ENCODE peak calls at places on chromosomes 13 and 19, in ten cellular contexts. One of them, this sample, is unnamed.

GRCh38 chr19:16068696-16069259 is 7.5 kb upstream of the TPM4 start:
- DNase-seq in H54: no peak
- DNase-seq in testis: no peak
- DNase-seq in ovary: no peak
- DNase-seq in H1: no peak
- DNase-seq in gastrocnemius medialis: no peak
- DNase-seq in uterus: no peak
- DNase-seq in HCT116: no peak
- DNase-seq in suprapubic skin: peak; percentile 49
- DNase-seq in IMR-90: no peak
- DNase-seq in this sample: no peak

GRCh38 chr13:113149711-113150544 is 8.5 kb upstream of the PROZ start:
- DNase-seq in HCT116: no peak
- DNase-seq in gastrocnemius medialis: no peak
- DNase-seq in H1: no peak
- DNase-seq in H54: no peak
- DNase-seq in testis: no peak
- DNase-seq in IMR-90: no peak
- DNase-seq in ovary: no peak
- DNase-seq in uterus: no peak
- DNase-seq in suprapubic skin: no peak
- DNase-seq in this sample: no peak

GRCh38 chr13:28340272-28340793 is 154.6 kb downstream of the FLT1 start:
- DNase-seq in H54: no peak
- DNase-seq in suprapubic skin: no peak
- DNase-seq in H1: no peak
- DNase-seq in testis: no peak
- DNase-seq in uterus: no peak
- DNase-seq in IMR-90: peak; percentile 66
- DNase-seq in ovary: no peak
- DNase-seq in HCT116: no peak
- DNase-seq in gastrocnemius medialis: no peak
- DNase-seq in this sample: no peak

GRCh38 chr19:19056636-19057275 is 7.0 kb upstream of the SLC25A42 start:
- DNase-seq in suprapubic skin: no peak
- DNase-seq in IMR-90: no peak
- DNase-seq in H54: no peak
- DNase-seq in ovary: no peak
- DNase-seq in testis: no peak
- DNase-seq in uterus: no peak
- DNase-seq in H1: no peak
- DNase-seq in HCT116: no peak
- DNase-seq in gastrocnemius medialis: no peak
- DNase-seq in this sample: no peak

GRCh38 chr19:33125929-33126388 is 6.0 kb upstream of the WDR88 start:
- DNase-seq in IMR-90: peak; percentile 69
- DNase-seq in testis: peak; percentile 63
- DNase-seq in ovary: peak; percentile 45
- DNase-seq in suprapubic skin: no peak
- DNase-seq in HCT116: peak; percentile 28
- DNase-seq in H54: peak; percentile 86
- DNase-seq in H1: no peak
- DNase-seq in gastrocnemius medialis: peak; percentile 23
- DNase-seq in uterus: peak; percentile 40
- DNase-seq in this sample: peak; percentile 39

GRCh38 chr13:22106058-22106457 is 435.2 kb downstream of the FGF9 start:
- DNase-seq in H1: no peak
- DNase-seq in HCT116: no peak
- DNase-seq in uterus: no peak
- DNase-seq in gastrocnemius medialis: no peak
- DNase-seq in suprapubic skin: no peak
- DNase-seq in H54: no peak
- DNase-seq in testis: no peak
- DNase-seq in ovary: no peak
- DNase-seq in IMR-90: no peak
- DNase-seq in this sample: no peak

GRCh38 chr19:18239303-18239702 is 13.1 kb upstream of the PDE4C start:
- DNase-seq in H54: no peak
- DNase-seq in testis: peak; percentile 26
- DNase-seq in HCT116: no peak
- DNase-seq in suprapubic skin: no peak
- DNase-seq in H1: no peak
- DNase-seq in IMR-90: no peak
- DNase-seq in ovary: no peak
- DNase-seq in gastrocnemius medialis: no peak
- DNase-seq in uterus: no peak
- DNase-seq in this sample: no peak

GRCh38 chr13:29878101-29878500 is 27.7 kb upstream of the UBL3 start:
- DNase-seq in ovary: no peak
- DNase-seq in H54: no peak
- DNase-seq in HCT116: no peak
- DNase-seq in IMR-90: peak; percentile 14
- DNase-seq in uterus: no peak
- DNase-seq in gastrocnemius medialis: no peak
- DNase-seq in suprapubic skin: no peak
- DNase-seq in H1: no peak
- DNase-seq in testis: no peak
- DNase-seq in this sample: no peak

GRCh38 chr19:5826531-5827341 is 12.8 kb downstream of the FUT6 start:
- DNase-seq in IMR-90: no peak
- DNase-seq in HCT116: peak; percentile 74
- DNase-seq in gastrocnemius medialis: no peak
- DNase-seq in H54: peak; percentile 81
- DNase-seq in suprapubic skin: peak; percentile 80
- DNase-seq in H1: no peak
- DNase-seq in uterus: no peak
- DNase-seq in testis: peak; percentile 40
- DNase-seq in ovary: no peak
- DNase-seq in this sample: peak; percentile 59

GRCh38 chr13:113860051-113860471 is 3.8 kb downstream of the GAS6 start:
- DNase-seq in IMR-90: no peak
- DNase-seq in H54: no peak
- DNase-seq in uterus: no peak
- DNase-seq in suprapubic skin: peak; percentile 53
- DNase-seq in HCT116: no peak
- DNase-seq in ovary: peak; percentile 26
- DNase-seq in testis: peak; percentile 16
- DNase-seq in gastrocnemius medialis: peak; percentile 5
- DNase-seq in H1: no peak
- DNase-seq in this sample: no peak

GRCh38 chr19:3365447-3366103 is 808 bp upstream of the NFIC start:
- DNase-seq in gastrocnemius medialis: peak; percentile 80
- DNase-seq in HCT116: peak; percentile 40
- DNase-seq in testis: peak; percentile 83
- DNase-seq in ovary: peak; percentile 69
- DNase-seq in H54: peak; percentile 73
- DNase-seq in uterus: peak; percentile 73
- DNase-seq in IMR-90: peak; percentile 66
- DNase-seq in suprapubic skin: peak; percentile 87
- DNase-seq in H1: no peak
- DNase-seq in this sample: peak; percentile 70

GRCh38 chr13:111913790-111914189 is 153.2 kb upstream of the SOX1 start:
- DNase-seq in H54: no peak
- DNase-seq in uterus: no peak
- DNase-seq in ovary: no peak
- DNase-seq in H1: no peak
- DNase-seq in suprapubic skin: peak; percentile 24
- DNase-seq in IMR-90: no peak
- DNase-seq in HCT116: no peak
- DNase-seq in testis: no peak
- DNase-seq in gastrocnemius medialis: no peak
- DNase-seq in this sample: no peak

DNA sequence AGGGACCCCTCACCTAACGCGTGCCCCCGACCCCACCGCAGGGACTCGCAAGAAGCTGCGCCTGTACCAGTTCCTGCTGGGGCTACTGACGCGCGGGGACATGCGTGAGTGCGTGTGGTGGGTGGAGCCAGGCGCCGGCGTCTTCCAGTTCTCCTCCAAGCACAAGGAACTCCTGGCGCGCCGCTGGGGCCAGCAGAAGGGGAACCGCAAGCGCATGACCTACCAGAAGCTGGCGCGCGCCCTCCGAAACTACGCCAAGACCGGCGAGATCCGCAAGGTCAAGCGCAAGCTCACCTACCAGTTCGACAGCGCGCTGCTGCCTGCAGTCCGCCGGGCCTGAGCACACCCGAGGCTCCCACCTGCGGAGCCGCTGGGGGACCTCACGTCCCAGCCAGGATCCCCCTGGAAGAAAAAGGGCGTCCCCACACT is 4.7 kb upstream of the MYBPC2 start:
- DNase-seq in ovary: peak; percentile 83
- DNase-seq in IMR-90: peak; percentile 69
- DNase-seq in HCT116: no peak
- DNase-seq in gastrocnemius medialis: peak; percentile 97
- DNase-seq in suprapubic skin: peak; percentile 89
- DNase-seq in H1: peak; percentile 62
- DNase-seq in uterus: peak; percentile 67
- DNase-seq in testis: peak; percentile 94
- DNase-seq in H54: no peak
- DNase-seq in this sample: peak; percentile 74
- TF ChIP-seq POLR2A in ovary: no peak
- TF ChIP-seq POLR2A in IMR-90: no peak
- TF ChIP-seq POLR2A in HCT116: no peak
- TF ChIP-seq POLR2A in gastrocnemius medialis: peak; percentile 64
- TF ChIP-seq POLR2A in suprapubic skin: peak; percentile 29
- TF ChIP-seq POLR2A in H1: no peak
- TF ChIP-seq POLR2A in uterus: no peak
- TF ChIP-seq POLR2A in testis: peak; percentile 14
- TF ChIP-seq POLR2A in H54: no peak
- TF ChIP-seq POLR2A in this sample: peak; percentile 67

DNA sequence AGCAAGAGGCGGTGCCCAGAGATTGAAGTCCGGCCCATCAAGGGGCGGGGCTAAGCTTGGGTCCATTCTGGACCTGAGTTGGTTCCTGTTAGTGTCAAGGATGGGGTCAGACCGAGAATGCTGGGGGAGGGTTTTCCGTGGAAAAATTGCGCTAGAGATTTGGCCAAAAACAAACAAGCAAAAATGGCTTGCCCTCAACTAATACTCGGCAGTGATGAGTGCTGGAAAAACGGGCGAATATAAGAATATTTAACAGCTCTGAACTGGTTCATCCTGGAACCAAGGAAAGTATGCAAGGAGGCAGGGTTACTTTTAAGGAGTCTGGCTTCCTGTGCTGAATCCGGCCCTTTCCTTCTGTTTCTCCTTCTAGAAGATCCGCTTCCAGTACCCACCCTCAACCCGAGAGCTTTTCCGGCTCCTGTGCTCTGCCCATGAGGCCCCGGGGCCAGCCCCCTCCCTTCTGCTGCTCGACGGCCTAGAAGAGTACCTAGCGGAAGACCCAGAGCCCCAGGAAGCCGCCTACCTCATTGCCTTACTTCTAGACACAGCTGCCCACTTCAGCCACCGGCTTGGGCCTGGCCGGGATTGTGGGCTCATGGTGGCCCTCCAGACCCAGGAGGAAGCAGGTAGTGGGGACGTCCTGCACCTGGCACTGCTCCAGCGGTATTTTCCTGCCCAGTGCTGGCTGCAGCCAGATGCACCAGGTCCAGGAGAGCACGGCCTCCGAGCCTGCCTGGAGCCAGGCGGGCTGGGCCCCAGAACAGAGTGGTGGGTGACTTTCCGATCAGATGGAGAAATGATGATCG is 880 bp downstream of the SWSAP1 start:
- DNase-seq in uterus: peak; percentile 55
- DNase-seq in H1: no peak
- DNase-seq in H54: no peak
- DNase-seq in suprapubic skin: no peak
- DNase-seq in HCT116: no peak
- DNase-seq in ovary: peak; percentile 76
- DNase-seq in IMR-90: no peak
- DNase-seq in gastrocnemius medialis: peak; percentile 42
- DNase-seq in testis: peak; percentile 61
- DNase-seq in this sample: peak; percentile 41
- TF ChIP-seq POLR2A in uterus: peak; percentile 91
- TF ChIP-seq POLR2A in H1: no peak
- TF ChIP-seq POLR2A in H54: no peak
- TF ChIP-seq POLR2A in suprapubic skin: peak; percentile 23
- TF ChIP-seq POLR2A in HCT116: no peak
- TF ChIP-seq POLR2A in ovary: peak; percentile 36
- TF ChIP-seq POLR2A in IMR-90: no peak
- TF ChIP-seq POLR2A in gastrocnemius medialis: peak; percentile 42
- TF ChIP-seq POLR2A in testis: peak; percentile 82
- TF ChIP-seq POLR2A in this sample: peak; percentile 82

GRCh38 chr19:20078696-20079095 is 896 bp downstream of the ZNF90 start:
- DNase-seq in HCT116: no peak
- DNase-seq in gastrocnemius medialis: no peak
- DNase-seq in ovary: peak; percentile 57
- DNase-seq in uterus: peak; percentile 22
- DNase-seq in testis: peak; percentile 25
- DNase-seq in IMR-90: peak; percentile 18
- DNase-seq in suprapubic skin: peak; percentile 64
- DNase-seq in H54: no peak
- DNase-seq in H1: no peak
- DNase-seq in this sample: peak; percentile 9

GRCh38 chr19:20072936-20073335 is 4.9 kb upstream of the ZNF90 start:
- DNase-seq in testis: no peak
- DNase-seq in gastrocnemius medialis: no peak
- DNase-seq in IMR-90: no peak
- DNase-seq in ovary: no peak
- DNase-seq in H54: no peak
- DNase-seq in uterus: no peak
- DNase-seq in H1: no peak
- DNase-seq in suprapubic skin: no peak
- DNase-seq in HCT116: no peak
- DNase-seq in this sample: no peak

GRCh38 chr19:20079487-20079886 is 1.7 kb downstream of the ZNF90 start:
- DNase-seq in gastrocnemius medialis: no peak
- DNase-seq in H54: no peak
- DNase-seq in H1: no peak
- DNase-seq in suprapubic skin: no peak
- DNase-seq in uterus: no peak
- DNase-seq in IMR-90: no peak
- DNase-seq in testis: no peak
- DNase-seq in HCT116: no peak
- DNase-seq in ovary: no peak
- DNase-seq in this sample: no peak

GRCh38 chr19:20077791-20078463 is at the start of gene ZNF90:
- DNase-seq in suprapubic skin: peak; percentile 97
- DNase-seq in IMR-90: peak; percentile 93
- DNase-seq in H1: peak; percentile 84
- DNase-seq in testis: peak; percentile 98
- DNase-seq in H54: peak; percentile 29
- DNase-seq in ovary: peak; percentile 94
- DNase-seq in gastrocnemius medialis: peak; percentile 76
- DNase-seq in uterus: peak; percentile 96
- DNase-seq in HCT116: no peak
- DNase-seq in this sample: peak; percentile 94
- TF ChIP-seq POLR2A in suprapubic skin: no peak
- TF ChIP-seq POLR2A in IMR-90: no peak
- TF ChIP-seq POLR2A in H1: peak; percentile 79
- TF ChIP-seq POLR2A in testis: no peak
- TF ChIP-seq POLR2A in H54: no peak
- TF ChIP-seq POLR2A in ovary: no peak
- TF ChIP-seq POLR2A in gastrocnemius medialis: no peak
- TF ChIP-seq POLR2A in uterus: no peak
- TF ChIP-seq POLR2A in HCT116: no peak
- TF ChIP-seq POLR2A in this sample: peak; percentile 16

DNA sequence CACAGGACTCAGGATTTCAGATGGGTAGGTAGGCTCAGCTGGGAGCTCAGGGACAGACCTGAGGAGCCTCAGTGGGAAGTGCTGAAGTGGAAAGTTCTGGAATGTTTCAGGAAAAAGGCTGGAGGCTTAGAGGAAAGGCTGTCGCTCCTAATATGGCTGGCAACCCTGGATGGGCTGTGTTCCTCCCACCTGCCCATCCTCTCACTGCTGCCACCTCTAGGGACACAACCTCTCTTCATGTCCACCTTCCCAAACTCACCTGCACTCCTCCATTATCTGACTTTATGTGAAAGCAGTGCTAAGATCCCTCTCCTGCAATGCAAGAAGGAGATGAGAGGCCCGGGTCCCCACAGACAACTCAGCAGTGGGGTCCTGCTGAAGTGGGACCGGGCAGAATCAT is 5.8 kb upstream of the CEACAM21 start:
- DNase-seq in H54: no peak
- DNase-seq in gastrocnemius medialis: no peak
- DNase-seq in HCT116: no peak
- DNase-seq in IMR-90: no peak
- DNase-seq in ovary: no peak
- DNase-seq in H1: no peak
- DNase-seq in uterus: no peak
- DNase-seq in suprapubic skin: no peak
- DNase-seq in testis: no peak
- DNase-seq in this sample: no peak
- TF ChIP-seq POLR2A in H54: no peak
- TF ChIP-seq POLR2A in gastrocnemius medialis: no peak
- TF ChIP-seq POLR2A in HCT116: no peak
- TF ChIP-seq POLR2A in IMR-90: no peak
- TF ChIP-seq POLR2A in ovary: no peak
- TF ChIP-seq POLR2A in H1: no peak
- TF ChIP-seq POLR2A in uterus: no peak
- TF ChIP-seq POLR2A in suprapubic skin: no peak
- TF ChIP-seq POLR2A in testis: no peak
- TF ChIP-seq POLR2A in this sample: no peak